ENCODE peak calls at places on chromosomes 13 and 19, in four cellular contexts. H is MM.1S, F is tibial nerve, J is heart right ventricle. D is an unnamed sample. For H3K36me3, the result is how much of the 10 kb centered on the place peaks cover.

GRCh38 chr19:7612282-7613274 is 16.8 kb downstream of the XAB2 start:
- DNase-seq in F (no peak), J (no peak), H (no peak), D (no peak)

GRCh38 chr19:55637534-55637933 is 3.3 kb upstream of the ZNF580 start:
- DNase-seq in J (peak), F (no peak), H (no peak), D (no peak)

GRCh38 chr19:28334419-28334818 is 878.5 kb downstream of the UQCRFS1 start:
- DNase-seq in H (no peak), F (no peak), J (no peak), D (no peak)

GRCh38 chr19:54448774-54449700 is at the start of gene LENG8:
- DNase-seq in J (peak), F (peak), H (peak), D (peak)

GRCh38 chr19:34712606-34713261 is 21.3 kb upstream of the ZNF181 start:
- DNase-seq in F (peak), H (peak), J (no peak), D (peak)

GRCh38 chr19:10193666-10194499 is 870 bp downstream of the DNMT1 start:
- DNase-seq in H (peak), J (no peak), F (peak), D (peak)

GRCh38 chr13:111342716-111343115 is 22.3 kb downstream of the TEX29 start:
- DNase-seq in F (no peak), J (no peak), H (no peak), D (no peak)

GRCh38 chr19:42466521-42467436 is 24.0 kb upstream of the CXCL17 start:
- DNase-seq in F (no peak), J (no peak), H (no peak), D (no peak)

GRCh38 chr13:41767801-41768200 is 193.1 kb downstream of the VWA8 start:
- DNase-seq in H (no peak), J (no peak), F (no peak), D (no peak)

GRCh38 chr13:112893570-112894422 is 75.2 kb upstream of the MCF2L start:
- DNase-seq in H (peak), J (peak), F (no peak), D (peak)

GRCh38 chr13:98691360-98691759 is 61.1 kb downstream of the SLC15A1 start:
- DNase-seq in H (no peak), F (no peak), J (no peak), D (no peak)

GRCh38 chr19:44176590-44176989 is 11.7 kb downstream of the ZNF226 start:
- DNase-seq in J (no peak), H (no peak), F (no peak), D (no peak)
- H3K36me3 ChIP-seq in J (half or more), H (under half), F (under half), D (half or more)

GRCh38 chr19:32339988-32340874 is 5.2 kb upstream of the ZNF507 start:
- DNase-seq in J (peak), F (peak), H (peak), D (peak)

GRCh38 chr19:32336259-32337111 is 8.9 kb upstream of the ZNF507 start:
- DNase-seq in J (no peak), F (no peak), H (no peak), D (no peak)

GRCh38 chr19:32333227-32333626 is 12.2 kb upstream of the ZNF507 start:
- DNase-seq in H (no peak), J (no peak), F (no peak), D (no peak)

GRCh38 chr19:32342695-32343094 is 2.7 kb upstream of the ZNF507 start:
- DNase-seq in F (no peak), J (no peak), H (no peak), D (no peak)

DNA sequence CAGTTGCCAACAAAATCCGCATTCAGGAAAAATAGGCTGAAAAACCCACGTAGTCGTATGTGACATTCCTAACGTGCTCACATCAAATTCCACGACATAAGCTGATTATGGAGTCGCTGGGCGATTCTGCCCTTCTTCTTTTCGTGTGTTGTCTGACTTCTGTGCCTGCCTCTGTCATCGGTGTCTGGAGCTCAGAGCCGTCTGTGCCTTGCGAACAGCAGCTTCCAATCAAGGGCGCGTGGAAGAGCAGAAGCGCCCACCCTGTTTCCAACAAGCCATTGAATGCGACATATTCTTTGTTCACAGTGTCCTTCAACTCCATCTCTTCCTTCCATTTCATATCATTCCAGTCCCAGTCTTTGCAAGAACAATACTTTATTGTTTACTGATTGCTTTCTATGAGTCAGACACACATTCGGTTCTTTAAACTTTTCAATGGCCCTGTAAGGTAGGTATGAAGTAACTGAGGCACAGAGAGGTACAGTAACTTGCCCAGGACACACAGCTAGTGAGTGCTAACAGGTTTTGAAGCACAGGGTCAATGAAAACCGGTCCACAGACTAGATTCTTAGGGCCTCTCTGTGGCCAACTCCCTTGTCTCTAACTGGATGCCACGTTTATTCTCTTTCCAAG is 8.1 kb upstream of the ZNF507 start:
- DNase-seq in F (no peak), H (no peak), J (no peak), D (no peak)
- H3K4me3 ChIP-seq in F (no peak), H (no peak), J (peak), D (no peak)

GRCh38 chr13:33757713-33758112 is 60.2 kb upstream of the RFC3 start:
- DNase-seq in F (no peak), J (no peak), H (no peak), D (no peak)
- TF ChIP-seq CTCF in F (no peak), J (no peak), H (no peak), D (no peak)

DNA sequence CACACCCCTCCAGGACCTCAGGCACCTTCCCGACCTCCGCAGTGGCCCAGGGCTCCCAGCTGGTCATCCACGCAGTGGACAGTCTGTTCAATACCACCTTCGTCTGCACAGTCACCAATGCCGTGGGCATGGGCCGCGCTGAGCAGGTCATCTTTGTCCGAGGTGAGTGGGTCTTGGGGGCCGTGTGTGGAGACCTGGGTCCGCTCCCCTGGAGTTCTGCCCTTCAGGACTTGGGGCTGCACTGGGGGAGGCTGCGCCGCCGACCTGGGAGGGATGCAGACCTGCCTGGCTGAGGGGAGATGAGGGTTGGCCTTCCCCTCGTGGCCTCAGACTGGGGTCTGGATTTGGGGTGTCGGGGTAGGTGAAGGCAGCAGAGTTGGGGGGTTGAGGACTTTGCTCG is 16.7 kb upstream of the TOMM40 start:
- DNase-seq in J (no peak), F (no peak), H (no peak), D (no peak)
- H3K36me3 ChIP-seq in J (half or more), F (under half), H (under half), D (under half)

DNA sequence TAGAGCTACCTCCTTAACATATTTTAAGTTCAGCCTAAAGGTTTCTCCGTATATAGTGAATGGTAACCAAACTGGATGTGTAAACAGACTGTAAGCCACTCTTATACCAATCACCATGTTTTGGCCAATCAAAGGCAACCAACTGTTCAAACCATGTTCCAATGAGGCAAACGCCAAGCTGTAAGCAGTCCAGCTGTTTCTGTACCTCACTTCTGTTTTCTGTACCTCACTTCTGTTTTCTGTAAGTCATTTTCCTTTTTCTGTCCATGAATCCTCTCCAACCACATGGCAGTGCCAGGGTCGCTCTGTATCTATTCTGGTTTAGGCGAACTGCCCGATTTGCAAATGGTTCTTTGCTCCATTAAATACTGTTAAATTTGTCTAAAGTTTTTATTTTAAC is 24.4 kb downstream of the COMMD6 start:
- DNase-seq in F (no peak), J (no peak), H (no peak), D (no peak)
- H3K4me3 ChIP-seq in F (no peak), J (no peak), H (no peak), D (no peak)

GRCh38 chr19:29547981-29548380 is 22.2 kb downstream of the VSTM2B start:
- DNase-seq in J (no peak), F (no peak), H (no peak), D (no peak)

GRCh38 chr19:29546583-29547190 is 20.9 kb downstream of the VSTM2B start:
- DNase-seq in J (no peak), H (no peak), F (no peak), D (no peak)

GRCh38 chr19:29549105-29550070 is 23.6 kb downstream of the VSTM2B start:
- DNase-seq in H (no peak), J (no peak), F (no peak), D (no peak)

GRCh38 chr19:29547361-29547960 is 21.7 kb downstream of the VSTM2B start:
- DNase-seq in F (no peak), H (no peak), J (no peak), D (no peak)

GRCh38 chr19:29548483-29549085 is 22.8 kb downstream of the VSTM2B start:
- DNase-seq in J (no peak), F (no peak), H (no peak), D (no peak)
- TF ChIP-seq CTCF in J (no peak), F (no peak), H (no peak), D (no peak)

GRCh38 chr19:51586103-51586728 is 15.1 kb downstream of the ZNF175 start:
- DNase-seq in F (no peak), H (no peak), J (no peak), D (no peak)
- H3K36me3 ChIP-seq in F (under half), H (under half), J (half or more), D (under half)

GRCh38 chr19:1093330-1093729 is 1.8 kb downstream of the POLR2E start:
- DNase-seq in J (no peak), H (no peak), F (no peak), D (no peak)
- H3K4me3 ChIP-seq in J (no peak), H (no peak), F (no peak), D (no peak)

GRCh38 chr19:13833330-13834265 is 38.4 kb downstream of the ZSWIM4 start:
- DNase-seq in J (peak), F (peak), H (peak), D (peak)
- TF ChIP-seq CTCF in J (peak), F (peak), H (peak), D (peak)

D was measured in BE2C.